ENCODE peak calls at places on chromosomes 16 and 17, in nine cellular contexts. G, P, S, H, E, L, Q, X and R are unnamed samples.

GRCh38 chr17:7572338-7572587 is 7.2 kb upstream of the CD68 start:
- DNase-seq in G (no peak), P (no peak), S (no peak), H (no peak), E (no peak), L (no peak), Q (no peak), X (no peak), R (no peak)

GRCh38 chr17:29590979-29591736 is 1.7 kb upstream of the GIT1 start:
- DNase-seq in G (peak; percentile 26), P (peak; percentile 51), S (peak; percentile 84), H (peak; percentile 54), E (no peak), L (peak; percentile 52), Q (peak; percentile 56), X (no peak), R (peak; percentile 65)

GRCh38 chr16:24036614-24037013 is 200.8 kb downstream of the PRKCB start:
- DNase-seq in G (peak; percentile 40), P (no peak), S (peak; percentile 6), H (no peak), E (peak; percentile 4), L (peak; percentile 63), Q (no peak), X (no peak), R (peak; percentile 44)

GRCh38 chr17:9169116-9169515 is 147.8 kb downstream of the NTN1 start:
- DNase-seq in G (no peak), P (no peak), S (peak; percentile 55), H (no peak), E (no peak), L (no peak), Q (no peak), X (no peak), R (no peak)

GRCh38 chr16:86037999-86038922 is 139.3 kb downstream of the IRF8 start:
- DNase-seq in G (no peak), P (peak; percentile 59), S (no peak), H (no peak), E (no peak), L (no peak), Q (no peak), X (no peak), R (no peak)

GRCh38 chr16:85994492-85995433 is 95.8 kb downstream of the IRF8 start:
- DNase-seq in G (peak; percentile 5), P (no peak), S (no peak), H (no peak), E (no peak), L (no peak), Q (no peak), X (no peak), R (peak; percentile 3)

GRCh38 chr16:27813591-27813990 is 249.9 kb downstream of the GSG1L start:
- DNase-seq in G (no peak), P (no peak), S (no peak), H (no peak), E (no peak), L (no peak), Q (peak; percentile 11), X (no peak), R (no peak)

GRCh38 chr16:50644730-50645129 is 36.4 kb downstream of the SNX20 start:
- DNase-seq in G (peak; percentile 76), P (peak; percentile 23), S (peak; percentile 36), H (no peak), E (peak; percentile 4), L (peak; percentile 16), Q (no peak), X (no peak), R (no peak)

GRCh38 chr16:74064120-74064735 is 232.4 kb upstream of the PSMD7 start:
- DNase-seq in G (no peak), P (no peak), S (no peak), H (no peak), E (no peak), L (no peak), Q (no peak), X (no peak), R (peak; percentile 7)
- TF ChIP-seq CTCF in G (no peak), P (no peak), S (peak; percentile 27), H (no peak), E (no peak), L (no peak), Q (no peak), X (peak; percentile 8), R (no peak)

GRCh38 chr16:78102865-78103264 is 3.4 kb downstream of the WWOX start:
- DNase-seq in G (no peak), P (no peak), S (no peak), H (no peak), E (no peak), L (no peak), Q (no peak), X (no peak), R (no peak)

GRCh38 chr16:78106659-78107058 is 7.2 kb downstream of the WWOX start:
- DNase-seq in G (no peak), P (no peak), S (no peak), H (no peak), E (no peak), L (no peak), Q (no peak), X (no peak), R (no peak)

GRCh38 chr16:78113258-78113657 is 13.8 kb downstream of the WWOX start:
- DNase-seq in G (no peak), P (no peak), S (no peak), H (no peak), E (no peak), L (no peak), Q (no peak), X (no peak), R (no peak)

GRCh38 chr16:78105517-78105916 is 6.1 kb downstream of the WWOX start:
- DNase-seq in G (no peak), P (no peak), S (no peak), H (no peak), E (no peak), L (no peak), Q (no peak), X (no peak), R (no peak)

DNA sequence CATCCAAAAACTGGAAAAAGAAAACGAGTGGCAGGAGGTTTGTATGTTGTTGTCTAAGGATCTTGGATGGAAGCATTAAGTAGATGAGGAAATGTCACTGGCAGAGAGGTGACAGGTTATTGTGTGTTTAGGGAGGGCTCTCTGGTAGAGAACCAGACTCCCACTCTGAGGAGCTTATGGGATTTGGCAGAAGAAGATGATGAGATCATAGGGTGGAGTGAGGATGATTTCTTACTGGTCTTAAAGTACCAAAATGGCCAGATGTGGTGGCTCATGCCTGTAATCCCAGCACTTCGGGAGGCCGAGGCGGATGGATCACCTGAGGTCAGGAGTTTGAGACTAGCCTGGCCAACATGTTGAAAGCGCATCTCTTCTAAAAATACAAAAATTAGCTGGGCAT is 9.0 kb downstream of the WWOX start:
- DNase-seq in G (no peak), P (no peak), S (no peak), H (no peak), E (no peak), L (no peak), Q (no peak), X (no peak), R (peak; percentile 12)
- H3K4me3 ChIP-seq in G (no peak overlapping the region), P (no peak overlapping the region), S (no peak overlapping the region), H (no peak overlapping the region), E (no peak overlapping the region), L (no peak overlapping the region), Q (no peak overlapping the region), X (no peak overlapping the region), R (no peak overlapping the region)

GRCh38 chr17:5502552-5502951 is 16.2 kb downstream of the MIS12 start:
- DNase-seq in G (no peak), P (no peak), S (no peak), H (no peak), E (no peak), L (no peak), Q (no peak), X (no peak), R (no peak)
- TF ChIP-seq CTCF in G (no peak), P (no peak), S (no peak), H (no peak), E (no peak), L (no peak), Q (no peak), X (no peak), R (no peak)

GRCh38 chr16:2817496-2818277 is 650 bp downstream of the PRSS21 start:
- DNase-seq in G (no peak), P (no peak), S (no peak), H (no peak), E (no peak), L (no peak), Q (peak; percentile 20), X (no peak), R (no peak)
- H3K4me3 ChIP-seq in G (no peak overlapping the region), P (no peak overlapping the region), S (no peak overlapping the region), H (no peak overlapping the region), E (no peak overlapping the region), L (no peak overlapping the region), Q (no peak overlapping the region), X (no peak overlapping the region), R (no peak overlapping the region)

GRCh38 chr17:82372591-82373452 is 1.3 kb downstream of the UTS2R start:
- DNase-seq in G (no peak), P (no peak), S (no peak), H (no peak), E (no peak), L (no peak), Q (no peak), X (no peak), R (no peak)
- TF ChIP-seq CTCF in G (no peak), P (no peak), S (no peak), H (no peak), E (no peak), L (no peak), Q (no peak), X (no peak), R (no peak)